ENCODE peak calls at places on chromosomes 4 and X, in six cellular contexts. One of them, this sample, is unnamed.

GRCh38 chrX:63050225-63050624 is 300.9 kb downstream of the SPIN4 start:
- DNase-seq in hepatocyte: no peak
- DNase-seq in astrocyte: no peak
- DNase-seq in thyroid gland: no peak
- DNase-seq in upper lobe of right lung: no peak
- DNase-seq in left lung: no peak
- DNase-seq in this sample: no peak

GRCh38 chr4:83870551-83870950 is 334.6 kb downstream of the GPAT3 start:
- DNase-seq in upper lobe of right lung: no peak
- DNase-seq in hepatocyte: no peak
- DNase-seq in thyroid gland: no peak
- DNase-seq in astrocyte: no peak
- DNase-seq in left lung: no peak
- DNase-seq in this sample: no peak

GRCh38 chr4:129008096-129008495 is 85.2 kb downstream of the SCLT1 start:
- DNase-seq in astrocyte: no peak
- DNase-seq in thyroid gland: no peak
- DNase-seq in hepatocyte: no peak
- DNase-seq in left lung: no peak
- DNase-seq in upper lobe of right lung: no peak
- DNase-seq in this sample: no peak

GRCh38 chr4:118213101-118213500 is 139.7 kb downstream of the PRSS12 start:
- DNase-seq in astrocyte: no peak
- DNase-seq in left lung: no peak
- DNase-seq in upper lobe of right lung: no peak
- DNase-seq in hepatocyte: no peak
- DNase-seq in thyroid gland: no peak
- DNase-seq in this sample: no peak

GRCh38 chr4:78018271-78019049 is 38.7 kb upstream of the FRAS1 start:
- DNase-seq in thyroid gland: peak; percentile 35
- DNase-seq in astrocyte: no peak
- DNase-seq in upper lobe of right lung: no peak
- DNase-seq in left lung: no peak
- DNase-seq in hepatocyte: no peak
- DNase-seq in this sample: no peak

GRCh38 chrX:39903937-39904336 is 193.8 kb downstream of the BCOR start:
- DNase-seq in thyroid gland: no peak
- DNase-seq in astrocyte: peak; percentile 56
- DNase-seq in left lung: no peak
- DNase-seq in upper lobe of right lung: no peak
- DNase-seq in hepatocyte: no peak
- DNase-seq in this sample: no peak

GRCh38 chrX:120769576-120770341 is 105.9 kb downstream of the CT47B1 start:
- DNase-seq in thyroid gland: no peak
- DNase-seq in astrocyte: peak; percentile 49
- DNase-seq in upper lobe of right lung: no peak
- DNase-seq in left lung: no peak
- DNase-seq in hepatocyte: peak; percentile 31
- DNase-seq in this sample: no peak

GRCh38 chr4:6625256-6625655 is 15.2 kb upstream of the MRFAP1 start:
- DNase-seq in astrocyte: no peak
- DNase-seq in thyroid gland: no peak
- DNase-seq in upper lobe of right lung: peak; percentile 12
- DNase-seq in hepatocyte: no peak
- DNase-seq in left lung: no peak
- DNase-seq in this sample: no peak

GRCh38 chr4:98113005-98113404 is 30.3 kb downstream of the STPG2 start:
- DNase-seq in hepatocyte: peak; percentile 60
- DNase-seq in upper lobe of right lung: no peak
- DNase-seq in thyroid gland: peak; percentile 10
- DNase-seq in astrocyte: peak; percentile 11
- DNase-seq in left lung: no peak
- DNase-seq in this sample: no peak

GRCh38 chr4:74950200-74950599 is 17.3 kb downstream of the PARM1 start:
- DNase-seq in hepatocyte: no peak
- DNase-seq in thyroid gland: no peak
- DNase-seq in astrocyte: no peak
- DNase-seq in upper lobe of right lung: no peak
- DNase-seq in left lung: no peak
- DNase-seq in this sample: no peak

GRCh38 chr4:48795108-48795507 is 15.0 kb upstream of the FRYL start:
- DNase-seq in hepatocyte: no peak
- DNase-seq in upper lobe of right lung: no peak
- DNase-seq in astrocyte: no peak
- DNase-seq in left lung: no peak
- DNase-seq in thyroid gland: no peak
- DNase-seq in this sample: no peak

GRCh38 chrX:39869846-39870601 is 227.7 kb downstream of the BCOR start:
- DNase-seq in upper lobe of right lung: no peak
- DNase-seq in astrocyte: peak; percentile 60
- DNase-seq in left lung: no peak
- DNase-seq in thyroid gland: no peak
- DNase-seq in hepatocyte: no peak
- DNase-seq in this sample: no peak

GRCh38 chr4:5307928-5308327 is 256.6 kb downstream of the STK32B start:
- DNase-seq in upper lobe of right lung: no peak
- DNase-seq in astrocyte: no peak
- DNase-seq in left lung: no peak
- DNase-seq in hepatocyte: no peak
- DNase-seq in thyroid gland: no peak
- DNase-seq in this sample: no peak

GRCh38 chr4:40622913-40623312 is 6.8 kb downstream of the RBM47 start:
- DNase-seq in upper lobe of right lung: no peak
- DNase-seq in left lung: no peak
- DNase-seq in thyroid gland: no peak
- DNase-seq in hepatocyte: no peak
- DNase-seq in astrocyte: no peak
- DNase-seq in this sample: peak; percentile 38

GRCh38 chrX:19389217-19389616 is 45.5 kb downstream of the PDHA1 start:
- DNase-seq in astrocyte: no peak
- DNase-seq in upper lobe of right lung: no peak
- DNase-seq in left lung: no peak
- DNase-seq in hepatocyte: no peak
- DNase-seq in thyroid gland: no peak
- DNase-seq in this sample: no peak

GRCh38 chr4:56531823-56532222 is 26.2 kb downstream of the ARL9 start:
- DNase-seq in upper lobe of right lung: no peak
- DNase-seq in astrocyte: no peak
- DNase-seq in left lung: no peak
- DNase-seq in hepatocyte: no peak
- DNase-seq in thyroid gland: no peak
- DNase-seq in this sample: no peak

GRCh38 chrX:101619336-101619735 is 1.5 kb upstream of the ARMCX6 start:
- DNase-seq in hepatocyte: peak; percentile 48
- DNase-seq in left lung: no peak
- DNase-seq in thyroid gland: peak; percentile 7
- DNase-seq in upper lobe of right lung: no peak
- DNase-seq in astrocyte: peak; percentile 39
- DNase-seq in this sample: no peak

GRCh38 chrX:48558270-48558669 is 16.0 kb upstream of the RBM3 start:
- DNase-seq in left lung: no peak
- DNase-seq in thyroid gland: no peak
- DNase-seq in upper lobe of right lung: no peak
- DNase-seq in hepatocyte: no peak
- DNase-seq in astrocyte: peak; percentile 82
- DNase-seq in this sample: no peak

GRCh38 chr4:103994059-103994458 is 274.3 kb upstream of the TACR3 start:
- DNase-seq in upper lobe of right lung: no peak
- DNase-seq in thyroid gland: no peak
- DNase-seq in astrocyte: no peak
- DNase-seq in left lung: no peak
- DNase-seq in hepatocyte: no peak
- DNase-seq in this sample: no peak

GRCh38 chr4:103998752-103999151 is 279.0 kb upstream of the TACR3 start:
- DNase-seq in left lung: no peak
- DNase-seq in hepatocyte: no peak
- DNase-seq in upper lobe of right lung: no peak
- DNase-seq in thyroid gland: no peak
- DNase-seq in astrocyte: no peak
- DNase-seq in this sample: no peak

GRCh38 chr4:103996637-103997036 is 276.9 kb upstream of the TACR3 start:
- DNase-seq in thyroid gland: peak; percentile 67
- DNase-seq in astrocyte: peak; percentile 86
- DNase-seq in hepatocyte: peak; percentile 85
- DNase-seq in left lung: no peak
- DNase-seq in upper lobe of right lung: no peak
- DNase-seq in this sample: peak; percentile 48

DNA sequence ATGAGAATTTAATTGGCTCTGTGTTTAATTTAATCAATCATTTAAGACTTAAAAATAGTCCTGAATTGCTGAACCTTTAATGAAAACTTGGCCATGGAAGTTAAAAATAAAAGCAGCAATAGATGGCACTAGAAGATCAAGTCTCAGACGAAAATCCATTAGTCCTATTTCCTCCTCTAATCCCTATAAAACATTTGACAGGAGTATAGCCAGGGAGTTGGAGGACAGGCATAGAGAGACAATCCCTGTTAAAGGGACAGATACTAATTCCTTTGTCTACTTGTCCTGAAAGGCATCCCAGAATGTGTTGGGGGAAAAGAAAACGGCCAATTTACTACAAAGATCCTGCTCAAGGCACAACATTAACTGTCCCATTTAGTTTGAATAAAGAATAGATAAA is 276.3 kb upstream of the TACR3 start:
- DNase-seq in left lung: no peak
- DNase-seq in astrocyte: peak; percentile 4
- DNase-seq in hepatocyte: peak; percentile 18
- DNase-seq in thyroid gland: no peak
- DNase-seq in upper lobe of right lung: no peak
- DNase-seq in this sample: no peak
- TF ChIP-seq CTCF in left lung: no peak
- TF ChIP-seq CTCF in astrocyte: no peak
- TF ChIP-seq CTCF in hepatocyte: peak; percentile 41
- TF ChIP-seq CTCF in thyroid gland: no peak
- TF ChIP-seq CTCF in upper lobe of right lung: no peak
- TF ChIP-seq CTCF in this sample: no peak

GRCh38 chr4:30719363-30720020 is 677 bp upstream of the PCDH7 start:
- DNase-seq in hepatocyte: peak; percentile 76
- DNase-seq in left lung: peak; percentile 76
- DNase-seq in upper lobe of right lung: no peak
- DNase-seq in thyroid gland: peak; percentile 79
- DNase-seq in astrocyte: peak; percentile 70
- DNase-seq in this sample: peak; percentile 29

GRCh38 chr4:30722092-30722915 is 2.1 kb downstream of the PCDH7 start:
- DNase-seq in left lung: peak; percentile 72
- DNase-seq in hepatocyte: peak; percentile 31
- DNase-seq in upper lobe of right lung: no peak
- DNase-seq in thyroid gland: peak; percentile 44
- DNase-seq in astrocyte: no peak
- DNase-seq in this sample: no peak

GRCh38 chr4:30720021-30720655 is at the start of gene PCDH7:
- DNase-seq in upper lobe of right lung: no peak
- DNase-seq in thyroid gland: peak; percentile 75
- DNase-seq in left lung: peak; percentile 44
- DNase-seq in hepatocyte: peak; percentile 66
- DNase-seq in astrocyte: peak; percentile 79
- DNase-seq in this sample: no peak

GRCh38 chr4:30721353-30722091 is 1.4 kb downstream of the PCDH7 start:
- DNase-seq in thyroid gland: peak; percentile 63
- DNase-seq in astrocyte: peak; percentile 51
- DNase-seq in upper lobe of right lung: peak; percentile 69
- DNase-seq in left lung: peak; percentile 78
- DNase-seq in hepatocyte: peak; percentile 80
- DNase-seq in this sample: no peak

GRCh38 chr4:30720656-30721352 is 635 bp downstream of the PCDH7 start:
- DNase-seq in upper lobe of right lung: no peak
- DNase-seq in left lung: peak; percentile 70
- DNase-seq in astrocyte: peak; percentile 58
- DNase-seq in hepatocyte: peak; percentile 52
- DNase-seq in thyroid gland: peak; percentile 57
- DNase-seq in this sample: peak; percentile 18
- H3K9me3 ChIP-seq in upper lobe of right lung: no peaks in the 10 kb centered on the region
- H3K9me3 ChIP-seq in left lung: no peaks in the 10 kb centered on the region
- H3K9me3 ChIP-seq in astrocyte: no peaks in the 10 kb centered on the region
- H3K9me3 ChIP-seq in hepatocyte: no peaks in the 10 kb centered on the region
- H3K9me3 ChIP-seq in thyroid gland: no peaks in the 10 kb centered on the region
- H3K9me3 ChIP-seq in this sample: no peaks in the 10 kb centered on the region

GRCh38 chr4:23888421-23889319 is 1.2 kb downstream of the PPARGC1A start:
- DNase-seq in astrocyte: peak; percentile 65
- DNase-seq in thyroid gland: peak; percentile 64
- DNase-seq in left lung: no peak
- DNase-seq in hepatocyte: peak; percentile 47
- DNase-seq in upper lobe of right lung: no peak
- DNase-seq in this sample: peak; percentile 26
- H3K27ac ChIP-seq in astrocyte: peak overlapping the region; percentile 53
- H3K27ac ChIP-seq in thyroid gland: peak overlapping the region; percentile 87
- H3K27ac ChIP-seq in left lung: peak overlapping the region; percentile 82
- H3K27ac ChIP-seq in hepatocyte: peak overlapping the region; percentile 46
- H3K27ac ChIP-seq in upper lobe of right lung: peak overlapping the region; percentile 77
- H3K27ac ChIP-seq in this sample: no peak overlapping the region

GRCh38 chrX:42678133-42678532 is 99.8 kb downstream of the PPP1R2C start:
- DNase-seq in upper lobe of right lung: no peak
- DNase-seq in left lung: no peak
- DNase-seq in thyroid gland: no peak
- DNase-seq in astrocyte: no peak
- DNase-seq in hepatocyte: peak; percentile 7
- DNase-seq in this sample: peak; percentile 30

GRCh38 chrX:42673411-42673810 is 104.6 kb downstream of the PPP1R2C start:
- DNase-seq in left lung: no peak
- DNase-seq in hepatocyte: peak; percentile 18
- DNase-seq in astrocyte: no peak
- DNase-seq in thyroid gland: no peak
- DNase-seq in upper lobe of right lung: no peak
- DNase-seq in this sample: no peak
- TF ChIP-seq CTCF in left lung: no peak
- TF ChIP-seq CTCF in hepatocyte: no peak
- TF ChIP-seq CTCF in astrocyte: no peak
- TF ChIP-seq CTCF in thyroid gland: no peak
- TF ChIP-seq CTCF in upper lobe of right lung: no peak
- TF ChIP-seq CTCF in this sample: no peak

DNA sequence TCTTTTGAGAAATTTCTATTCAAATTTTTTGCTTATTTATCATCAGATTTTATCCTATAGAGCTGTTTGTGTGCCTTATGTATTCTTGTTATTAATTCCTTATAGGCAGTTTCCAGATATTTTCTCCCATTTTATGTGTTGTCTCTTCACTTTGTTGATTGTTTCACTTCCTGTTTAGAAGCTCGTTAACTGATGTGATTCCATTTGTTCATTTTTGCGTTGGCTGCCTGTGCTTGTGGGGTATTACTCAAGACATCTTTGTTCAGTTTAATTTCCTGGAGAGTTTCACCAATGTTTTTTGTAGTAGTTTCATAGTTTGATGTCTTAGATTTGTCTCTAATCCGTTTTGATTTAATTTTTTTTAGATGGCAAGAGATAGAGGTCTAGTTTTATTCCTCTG is 14.6 kb downstream of the ZNF718 start:
- DNase-seq in hepatocyte: no peak
- DNase-seq in thyroid gland: no peak
- DNase-seq in upper lobe of right lung: no peak
- DNase-seq in left lung: no peak
- DNase-seq in astrocyte: no peak
- DNase-seq in this sample: no peak
- H3K9me3 ChIP-seq in hepatocyte: peaks cover 93% of the 10 kb centered on the region
- H3K9me3 ChIP-seq in thyroid gland: no peaks in the 10 kb centered on the region
- H3K9me3 ChIP-seq in upper lobe of right lung: peaks cover 56% of the 10 kb centered on the region
- H3K9me3 ChIP-seq in left lung: peaks cover 13% of the 10 kb centered on the region
- H3K9me3 ChIP-seq in astrocyte: peaks cover 10% of the 10 kb centered on the region
- H3K9me3 ChIP-seq in this sample: no peaks in the 10 kb centered on the region